ENCODE peak calls at places on chromosomes 6 and 20, in ten cellular contexts. O is esophagus squamous epithelium, Z is naive B cell, C is SJSA1, P is AG10803, B is posterior cingulate gyrus, L is BE2C, W is OCI-LY7, T is A549, V is T-helper 9 cell. G is an unnamed sample.
A peak's percentile ranks its signal among the peaks of the same experiment; 100 is the strongest.

GRCh38 chr6:109183109-109183508 is 87.8 kb downstream of the CEP57L1 start:
- DNase-seq in L (no peak), V (no peak), Z (no peak), O (no peak), T (no peak), C (no peak), P (no peak), B (no peak), W (peak; percentile 8), G (no peak)

GRCh38 chr6:44627879-44628271 is 240.4 kb downstream of the CDC5L start:
- DNase-seq in C (no peak), Z (no peak), B (no peak), O (no peak), P (no peak), V (no peak), L (no peak), T (no peak), W (no peak), G (no peak)

GRCh38 chr6:163384510-163384909 is 30.0 kb upstream of the QKI start:
- DNase-seq in L (no peak), O (no peak), C (no peak), P (no peak), W (no peak), T (no peak), V (no peak), Z (no peak), B (no peak), G (no peak)

GRCh38 chr20:44714701-44715494 is at the start of gene CCN5:
- DNase-seq in V (no peak), Z (no peak), T (peak; percentile 80), O (peak; percentile 10), B (peak; percentile 90), L (peak; percentile 75), P (peak; percentile 83), W (no peak), C (peak; percentile 75), G (no peak)

GRCh38 chr6:132190097-132190814 is 211.0 kb downstream of the MOXD1 start:
- DNase-seq in W (no peak), C (peak; percentile 40), Z (no peak), L (no peak), T (no peak), O (no peak), V (no peak), B (no peak), P (peak; percentile 35), G (no peak)

GRCh38 chr20:58237318-58238182 is 9.1 kb upstream of the ANKRD60 start:
- DNase-seq in C (peak; percentile 69), T (no peak), B (no peak), Z (no peak), P (peak; percentile 80), L (no peak), V (no peak), O (no peak), W (no peak), G (no peak)

GRCh38 chr20:35766843-35767242 is 5.0 kb upstream of the PHF20 start:
- DNase-seq in V (no peak), O (no peak), L (no peak), P (no peak), B (no peak), Z (no peak), T (no peak), W (no peak), C (no peak), G (no peak)

GRCh38 chr6:150167479-150167873 is 24.6 kb downstream of the PPP1R14C start:
- DNase-seq in T (no peak), L (no peak), V (no peak), Z (no peak), O (no peak), P (no peak), C (no peak), B (no peak), W (peak; percentile 50), G (no peak)

GRCh38 chr6:6916598-6916997 is 191.2 kb upstream of the RREB1 start:
- DNase-seq in Z (no peak), T (no peak), B (no peak), L (no peak), P (no peak), C (no peak), O (no peak), W (no peak), V (no peak), G (no peak)